ENCODE peak calls at places on chromosomes 3 and 15, in six cellular contexts. J, P, E, D, Z and G are unnamed samples.

GRCh38 chr3:159652452-159652851 is 336.2 kb upstream of the IL12A start:
- DNase-seq in J (no peak), P (no peak), E (no peak), D (no peak), Z (no peak), G (no peak)

GRCh38 chr3:74832925-74833324 is 218.5 kb upstream of the CNTN3 start:
- DNase-seq in J (no peak), P (no peak), E (no peak), D (no peak), Z (no peak), G (no peak)

GRCh38 chr3:134086616-134087015 is 56.9 kb upstream of the SLCO2A1 start:
- DNase-seq in J (no peak), P (no peak), E (no peak), D (no peak), Z (no peak), G (no peak)

GRCh38 chr15:34682673-34683072 is 72.1 kb downstream of the GJD2 start:
- DNase-seq in J (no peak), P (no peak), E (no peak), D (no peak), Z (no peak), G (no peak)

GRCh38 chr15:34019369-34019990 is 19.5 kb downstream of the AVEN start:
- DNase-seq in J (no peak), P (no peak), E (no peak), D (no peak), Z (no peak), G (no peak)

GRCh38 chr3:44554626-44555592 is at the start of gene ZKSCAN7:
- DNase-seq in J (peak), P (peak), E (peak), D (peak), Z (no peak), G (peak)

GRCh38 chr3:146817705-146818104 is 212.6 kb upstream of the PLSCR5 start:
- DNase-seq in J (no peak), P (no peak), E (no peak), D (no peak), Z (no peak), G (no peak)

GRCh38 chr15:29675791-29676301 is 146.4 kb downstream of the TJP1 start:
- DNase-seq in J (no peak), P (no peak), E (no peak), D (no peak), Z (no peak), G (no peak)

GRCh38 chr15:58734859-58735258 is 14.6 kb downstream of the ADAM10 start:
- DNase-seq in J (no peak), P (no peak), E (no peak), D (no peak), Z (no peak), G (no peak)

GRCh38 chr3:21297304-21297703 is 453.7 kb downstream of the ZNF385D start:
- DNase-seq in J (no peak), P (no peak), E (no peak), D (no peak), Z (no peak), G (no peak)

GRCh38 chr3:178382388-178383061 is 153.7 kb upstream of the KCNMB2 start:
- DNase-seq in J (no peak), P (no peak), E (no peak), D (no peak), Z (no peak), G (no peak)

GRCh38 chr3:54093849-54094248 is 28.5 kb upstream of the CACNA2D3 start:
- DNase-seq in J (no peak), P (no peak), E (no peak), D (no peak), Z (no peak), G (no peak)

GRCh38 chr15:42605281-42605744 is 29.9 kb downstream of the STARD9 start:
- DNase-seq in J (no peak), P (no peak), E (no peak), D (no peak), Z (peak), G (no peak)

GRCh38 chr3:186182850-186183249 is 74.0 kb upstream of the ETV5 start:
- DNase-seq in J (no peak), P (no peak), E (no peak), D (no peak), Z (peak), G (no peak)

GRCh38 chr3:142279965-142280590 is 54.7 kb upstream of the GK5 start:
- DNase-seq in J (no peak), P (no peak), E (peak), D (no peak), Z (peak), G (peak)

GRCh38 chr3:10534066-10534465 is 28.7 kb upstream of the ATP2B2 start:
- DNase-seq in J (no peak), P (no peak), E (peak), D (no peak), Z (no peak), G (no peak)

GRCh38 chr3:32278714-32279113 is 40.2 kb downstream of the CMTM8 start:
- DNase-seq in J (no peak), P (no peak), E (no peak), D (no peak), Z (no peak), G (no peak)

GRCh38 chr3:102488316-102488715 is 53.5 kb downstream of the ZPLD1 start:
- DNase-seq in J (no peak), P (no peak), E (no peak), D (no peak), Z (no peak), G (no peak)